ENCODE peak calls at places on chromosomes 7 and 10, in four cellular contexts. H is heart left ventricle, W is osteoblast, P is WERI-Rb-1. Y is an unnamed sample.

GRCh38 chr10:6498771-6499170 is 81.3 kb downstream of the PRKCQ start:
- DNase-seq in H (no peak), W (no peak), P (no peak), Y (no peak)

GRCh38 chr10:19817251-19818046 is 1.2 kb downstream of the PLXDC2 start:
- DNase-seq in H (peak), W (peak), P (peak), Y (peak)

GRCh38 chr7:140260767-140261486 is 84.1 kb upstream of the KDM7A start:
- DNase-seq in H (no peak), W (no peak), P (peak), Y (no peak)

GRCh38 chr7:22723171-22723601 is 3.8 kb upstream of the IL6 start:
- DNase-seq in H (peak), W (no peak), P (no peak), Y (no peak)

GRCh38 chr7:98051118-98051744 is 55.4 kb upstream of the LMTK2 start:
- DNase-seq in H (no peak), W (peak), P (peak), Y (peak)

GRCh38 chr10:589961-590680 is 99.3 kb downstream of the DIP2C start:
- DNase-seq in H (no peak), W (peak), P (no peak), Y (no peak)

GRCh38 chr7:7138897-7139296 is 43.4 kb upstream of the C1GALT1 start:
- DNase-seq in H (no peak), W (no peak), P (no peak), Y (no peak)

GRCh38 chr7:5595545-5596045 is 172.0 kb upstream of the TNRC18 start:
- DNase-seq in H (no peak), W (peak), P (no peak), Y (peak)

GRCh38 chr10:49668684-49669083 is 10.8 kb upstream of the C10orf53 start:
- DNase-seq in H (no peak), W (no peak), P (no peak), Y (no peak)

GRCh38 chr7:76262683-76263402 is 39.6 kb upstream of the HSPB1 start:
- DNase-seq in H (no peak), W (peak), P (peak), Y (peak)

GRCh38 chr7:155483868-155484325 is 26.0 kb downstream of the EN2 start:
- DNase-seq in H (no peak), W (no peak), P (no peak), Y (no peak)

GRCh38 chr10:59868974-59869940 is 37.1 kb downstream of the CCDC6 start:
- DNase-seq in H (no peak), W (no peak), P (peak), Y (no peak)

DNA sequence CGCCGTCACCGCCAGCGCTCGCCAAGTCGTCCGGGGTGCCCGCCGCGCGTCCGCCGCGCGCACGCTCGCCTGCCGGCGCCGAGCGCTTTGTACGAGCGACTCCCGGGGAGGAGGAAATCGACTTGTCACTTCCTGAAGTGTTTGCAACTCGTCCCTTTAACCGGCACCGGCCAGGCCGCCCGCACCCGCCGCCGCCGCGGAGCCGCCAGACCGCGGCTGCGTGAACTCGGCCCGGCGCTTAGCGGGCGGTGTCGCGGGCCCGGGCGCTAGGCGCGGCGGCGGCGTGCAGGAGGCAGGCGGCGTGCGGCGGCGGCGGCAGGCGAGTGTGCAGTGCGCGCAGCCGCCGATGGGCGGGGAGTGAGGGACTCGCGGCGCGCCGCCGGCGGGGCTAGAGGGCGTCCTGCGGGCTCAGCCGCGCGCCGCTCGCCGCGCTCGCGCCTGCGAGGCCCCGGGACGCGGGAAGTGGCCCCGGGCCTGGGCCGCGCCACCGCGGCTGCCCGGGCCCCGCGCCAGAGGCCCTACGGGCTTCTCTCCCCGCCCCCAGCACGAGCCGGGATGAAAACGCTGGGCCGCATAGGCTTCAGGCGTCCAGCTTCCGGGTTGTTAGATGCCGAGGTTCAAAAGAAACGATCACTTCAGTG is at the start of gene FAM53B:
- DNase-seq in H (peak), W (peak), P (peak), Y (peak)
- TF ChIP-seq CTCF in H (peak), W (no peak), P (no peak), Y (peak)

DNA sequence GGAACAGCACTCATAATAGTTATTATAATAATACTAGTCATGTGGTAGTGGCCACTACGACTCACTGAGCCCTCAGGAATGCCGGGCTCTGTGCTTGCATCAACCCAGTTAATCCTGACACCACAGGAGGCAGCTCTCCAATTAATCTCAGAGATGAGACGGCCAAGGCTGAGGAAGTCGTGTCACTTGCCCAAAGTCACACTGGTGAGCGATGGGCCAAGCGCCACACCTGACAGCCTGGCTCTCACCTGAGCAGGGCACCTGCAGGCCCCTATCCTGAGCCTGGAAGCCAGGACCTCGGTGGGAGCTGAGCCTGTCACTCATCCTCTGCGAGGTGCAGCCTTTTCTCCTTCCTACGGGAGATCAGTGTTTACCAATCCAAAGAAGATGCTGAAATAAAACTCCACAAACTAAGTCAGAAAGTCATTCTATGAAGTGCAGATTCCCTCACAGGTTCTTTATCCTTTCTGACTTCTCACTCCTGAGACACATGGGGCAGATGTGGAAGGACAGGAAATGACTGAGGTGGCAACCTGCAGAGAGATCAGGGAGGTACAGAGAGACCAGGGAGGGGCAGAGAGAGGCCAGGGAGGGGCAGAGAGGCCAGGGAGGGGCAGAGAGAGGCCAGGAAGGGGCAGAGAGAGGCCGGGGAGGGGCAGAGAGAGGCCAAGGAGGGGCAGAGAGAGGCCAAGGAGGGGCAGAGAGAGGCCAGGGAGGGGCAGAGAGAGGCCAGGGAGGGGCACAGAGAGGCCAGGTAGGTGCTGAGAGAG is 38.6 kb downstream of the VIPR2 start:
- DNase-seq in H (no peak), W (peak), P (peak), Y (no peak)
- TF ChIP-seq CTCF in H (no peak), W (no peak), P (no peak), Y (no peak)

DNA sequence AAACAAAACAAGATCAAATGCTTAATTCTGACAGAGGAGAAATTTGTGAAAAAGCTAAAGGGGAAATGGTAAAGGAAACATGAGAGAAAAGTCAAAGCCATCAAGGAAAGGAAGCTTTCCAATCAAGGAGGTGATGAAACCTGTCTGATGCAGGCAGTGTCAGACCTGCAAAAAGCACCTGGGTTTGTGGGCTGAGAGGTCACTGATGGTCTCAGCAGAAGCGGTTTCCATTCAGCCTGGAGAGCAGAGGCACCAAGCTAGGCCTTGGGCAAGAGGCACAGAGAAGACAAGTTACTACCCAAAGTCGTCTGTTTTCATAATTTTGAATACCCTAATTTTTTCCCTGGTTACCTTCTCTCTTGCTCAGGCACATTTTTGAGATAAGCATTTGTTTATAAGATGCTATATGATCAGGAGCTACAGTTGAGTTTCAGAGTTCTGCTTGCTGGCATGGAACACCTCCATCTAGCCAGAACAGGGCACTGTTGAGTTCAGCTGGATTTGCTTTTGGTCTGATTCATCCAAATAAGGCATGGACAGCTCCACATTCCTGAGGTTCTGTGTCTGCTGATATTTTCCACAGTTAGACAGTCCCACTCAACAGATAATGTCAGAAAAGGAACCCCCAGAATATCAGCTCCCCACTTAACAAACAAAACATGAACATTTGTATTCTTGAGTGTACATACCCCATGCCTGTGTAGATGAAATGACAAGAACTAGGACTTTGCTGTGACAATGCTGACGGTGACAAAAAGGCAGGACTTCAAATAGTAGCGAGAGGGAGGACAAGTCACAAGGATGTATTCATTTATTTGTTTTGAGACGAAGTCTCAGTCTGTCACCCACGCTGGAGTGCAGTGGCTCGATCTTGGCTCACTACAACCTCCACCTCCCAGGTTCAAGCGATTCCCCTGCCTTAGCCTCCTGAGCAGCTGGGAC is 4.9 kb upstream of the PPIA start:
- DNase-seq in H (no peak), W (peak), P (no peak), Y (no peak)
- TF ChIP-seq CTCF in H (no peak), W (peak), P (no peak), Y (no peak)

DNA sequence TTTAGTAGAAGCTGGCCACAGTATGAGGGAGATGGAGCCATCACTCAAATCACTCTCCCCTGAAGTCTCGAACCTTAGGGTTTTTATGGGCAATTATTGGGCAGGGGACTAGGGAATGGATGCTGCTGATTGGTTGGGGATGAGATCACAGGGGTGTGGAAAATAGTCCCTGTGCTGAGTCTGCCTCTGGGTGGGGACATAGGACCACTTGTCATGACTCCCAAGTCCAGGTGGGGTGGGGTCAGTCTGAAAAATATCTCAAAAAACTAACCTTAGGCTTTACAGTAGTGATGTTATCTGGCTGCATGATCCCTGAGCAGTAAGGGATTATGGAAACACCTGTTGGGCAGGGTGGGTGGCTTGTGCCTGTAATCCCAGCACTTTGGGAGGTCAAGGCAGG is 98.6 kb downstream of the XRCC2 start:
- DNase-seq in H (no peak), W (no peak), P (no peak), Y (no peak)
- TF ChIP-seq CTCF in H (no peak), W (no peak), P (peak), Y (no peak)

GRCh38 chr10:24701447-24701846 is 22.2 kb downstream of the ARHGAP21 start:
- DNase-seq in H (no peak), W (no peak), P (no peak), Y (peak)
- TF ChIP-seq CTCF in H (no peak), W (no peak), P (no peak), Y (no peak)

GRCh38 chr7:30682131-30683083 is at the start of gene CRHR2:
- DNase-seq in H (peak), W (no peak), P (peak), Y (peak)
- TF ChIP-seq CTCF in H (peak), W (no peak), P (peak), Y (no peak)

DNA sequence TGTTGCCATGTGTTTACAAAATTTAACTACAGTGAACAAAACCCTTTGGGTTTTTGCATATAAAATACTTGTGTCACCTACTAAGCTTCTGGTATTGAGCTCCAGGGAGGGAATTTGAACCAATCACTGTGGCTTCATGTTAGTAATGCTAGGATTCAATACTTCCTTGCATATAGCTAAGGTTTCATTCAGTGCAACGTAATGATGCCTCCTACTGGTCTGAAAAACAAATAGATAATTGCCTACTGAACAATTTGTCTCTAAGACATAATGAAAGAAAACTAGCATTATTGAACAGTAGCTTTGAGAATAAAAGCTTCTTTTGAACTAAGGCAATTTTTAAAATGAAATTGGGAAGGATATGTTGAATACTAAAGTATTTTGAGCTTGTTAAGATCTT is 244.4 kb downstream of the ZWINT start:
- DNase-seq in H (no peak), W (no peak), P (no peak), Y (no peak)
- TF ChIP-seq CTCF in H (no peak), W (no peak), P (peak), Y (no peak)

DNA sequence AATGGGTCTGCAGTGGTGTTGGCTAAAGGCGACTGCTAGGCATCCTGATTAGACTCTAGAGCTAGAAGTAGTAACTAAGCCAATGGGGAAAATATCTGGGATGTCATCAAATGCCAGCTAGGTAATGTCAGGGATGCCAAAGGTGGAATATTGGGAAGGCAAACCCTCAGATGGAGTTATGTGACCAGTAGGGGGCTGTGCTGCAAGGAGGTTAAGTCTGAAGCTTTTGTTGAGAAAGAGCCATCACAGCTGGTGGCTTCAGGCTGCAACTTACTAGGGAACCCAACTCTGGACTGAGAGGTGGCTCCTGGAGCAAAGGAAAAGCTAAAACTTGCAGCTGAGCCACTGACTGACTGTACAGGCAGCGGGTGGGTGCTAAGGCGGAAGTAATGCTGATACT is 576.9 kb upstream of the GHITM start:
- DNase-seq in H (no peak), W (no peak), P (no peak), Y (no peak)
- TF ChIP-seq CTCF in H (no peak), W (no peak), P (peak), Y (no peak)

GRCh38 chr10:43355749-43356371 is 15.6 kb upstream of the FXYD4 start:
- DNase-seq in H (no peak), W (no peak), P (no peak), Y (no peak)
- TF ChIP-seq CTCF in H (no peak), W (no peak), P (no peak), Y (no peak)